ENCODE peak calls at places on chromosomes 16 and 17, in seven cellular contexts. C is Calu3; K is NCI-H1105; S is activated CD4-positive, alpha-beta T cell treated with anti-CD3 and anti-CD28 coated beads for 48 hours; J is head of caudate nucleus; L is left ventricle myocardium superior; Y is posterior cingulate gyrus. X is an unnamed sample.

GRCh38 chr16:77169650-77170236 is 21.2 kb upstream of the MON1B start:
- DNase-seq in C (peak), K (peak), S (peak), J (peak), L (no peak), Y (no peak), X (peak)

GRCh38 chr17:32914181-32914580 is 13.8 kb upstream of the TMEM98 start:
- DNase-seq in C (no peak), K (no peak), S (peak), J (no peak), L (no peak), Y (no peak), X (no peak)

GRCh38 chr16:53504161-53504663 is 1.2 kb upstream of the AKTIP start:
- DNase-seq in C (peak), K (peak), S (peak), J (peak), L (peak), Y (no peak), X (peak)

GRCh38 chr17:72719582-72720493 is 372.6 kb downstream of the SLC39A11 start:
- DNase-seq in C (no peak), K (no peak), S (peak), J (peak), L (no peak), Y (no peak), X (no peak)

GRCh38 chr16:83393196-83393981 is 414.4 kb upstream of the HSBP1 start:
- DNase-seq in C (no peak), K (no peak), S (no peak), J (no peak), L (no peak), Y (no peak), X (no peak)

GRCh38 chr16:372584-372983 is 2.2 kb upstream of the MRPL28 start:
- DNase-seq in C (no peak), K (no peak), S (no peak), J (no peak), L (no peak), Y (no peak), X (no peak)

GRCh38 chr16:68274441-68274840 is 10.1 kb downstream of the SLC7A6 start:
- DNase-seq in C (no peak), K (no peak), S (no peak), J (no peak), L (no peak), Y (no peak), X (no peak)

GRCh38 chr16:1277945-1278282 is 22.0 kb downstream of the TPSD1 start:
- DNase-seq in C (no peak), K (no peak), S (no peak), J (no peak), L (no peak), Y (no peak), X (no peak)

GRCh38 chr17:38912221-38912813 is 13.1 kb upstream of the LASP1NB start:
- DNase-seq in C (no peak), K (no peak), S (no peak), J (no peak), L (peak), Y (peak), X (peak)

GRCh38 chr16:54347961-54348360 is 61.4 kb upstream of the IRX3 start:
- DNase-seq in C (no peak), K (no peak), S (no peak), J (no peak), L (no peak), Y (no peak), X (no peak)

GRCh38 chr16:72427786-72428480 is 256.0 kb upstream of the PMFBP1 start:
- DNase-seq in C (no peak), K (no peak), S (no peak), J (peak), L (no peak), Y (no peak), X (no peak)

GRCh38 chr16:24382929-24383328 is 126.8 kb downstream of the CACNG3 start:
- DNase-seq in C (no peak), K (no peak), S (no peak), J (no peak), L (no peak), Y (no peak), X (no peak)

GRCh38 chr17:78355045-78355641 is 4.7 kb downstream of the SOCS3 start:
- DNase-seq in C (no peak), K (no peak), S (no peak), J (no peak), L (no peak), Y (no peak), X (no peak)

GRCh38 chr16:69644790-69645189 is 79.0 kb downstream of the NFAT5 start:
- DNase-seq in C (no peak), K (no peak), S (no peak), J (no peak), L (no peak), Y (no peak), X (no peak)

GRCh38 chr17:43530303-43531081 is 15.6 kb downstream of the ETV4 start:
- DNase-seq in C (no peak), K (peak), S (no peak), J (no peak), L (peak), Y (no peak), X (no peak)

X was measured in RPMI8226.